ENCODE peak calls at places on chromosomes 12 and 14, in four cellular contexts. N, Z, G and D are unnamed samples.

GRCh38 chr12:75844985-75845384 is 186.6 kb downstream of the PHLDA1 start:
- DNase-seq in N (no peak), G (no peak), Z (no peak), D (no peak)

GRCh38 chr14:63611078-63611477 is 30.6 kb downstream of the WDR89 start:
- DNase-seq in Z (no peak), N (no peak), G (no peak), D (no peak)

GRCh38 chr14:104486222-104486743 is 93.3 kb upstream of the C14orf180 start:
- DNase-seq in Z (no peak), G (no peak), N (no peak), D (no peak)

GRCh38 chr14:102262894-102263462 is 42.0 kb downstream of the MOK start:
- DNase-seq in N (peak; percentile 53), Z (no peak), G (no peak), D (peak; percentile 53)

GRCh38 chr12:113149361-113150150 is at the start of gene CFAP73:
- DNase-seq in N (peak; percentile 97), G (peak; percentile 59), Z (no peak), D (peak; percentile 99)

GRCh38 chr14:21066882-21067502 is 3.1 kb upstream of the ARHGEF40 start:
- DNase-seq in N (no peak), G (no peak), Z (no peak), D (peak; percentile 61)

GRCh38 chr12:54173066-54173726 is 15.6 kb downstream of the SMUG1 start:
- DNase-seq in G (peak; percentile 65), N (peak; percentile 48), Z (no peak), D (no peak)

GRCh38 chr14:49594347-49595089 is 4.2 kb upstream of the LRR1 start:
- DNase-seq in G (no peak), N (no peak), Z (no peak), D (no peak)

GRCh38 chr12:123145211-123145610 is 5.7 kb downstream of the PITPNM2 start:
- DNase-seq in G (no peak), Z (no peak), N (no peak), D (no peak)

GRCh38 chr12:119989619-119990381 is 764 bp downstream of the BICDL1 start:
- DNase-seq in G (peak; percentile 85), Z (peak; percentile 61), N (peak; percentile 86), D (peak; percentile 83)

GRCh38 chr12:96164951-96165858 is 29.0 kb upstream of the ELK3 start:
- DNase-seq in G (no peak), Z (no peak), N (no peak), D (no peak)